ENCODE peak calls at places on chromosome 14, in seven cellular contexts. One of them, this sample, is unnamed.

GRCh38 chr14:97703006-97703760 is 906.0 kb downstream of the VRK1 start:
- DNase-seq in A549: no peak
- DNase-seq in HCT116: no peak
- DNase-seq in endothelial cell of umbilical vein: no peak
- DNase-seq in WTC11: no peak
- DNase-seq in GM12878: peak
- DNase-seq in SK-N-SH: no peak
- DNase-seq in this sample: no peak

GRCh38 chr14:96078687-96079016 is 39.5 kb downstream of the C14orf132 start:
- DNase-seq in A549: no peak
- DNase-seq in HCT116: no peak
- DNase-seq in endothelial cell of umbilical vein: no peak
- DNase-seq in WTC11: no peak
- DNase-seq in GM12878: no peak
- DNase-seq in SK-N-SH: no peak
- DNase-seq in this sample: no peak

GRCh38 chr14:79201545-79202247 is 1009.6 kb downstream of the DIO2 start:
- DNase-seq in A549: no peak
- DNase-seq in HCT116: no peak
- DNase-seq in endothelial cell of umbilical vein: peak
- DNase-seq in WTC11: no peak
- DNase-seq in GM12878: no peak
- DNase-seq in SK-N-SH: no peak
- DNase-seq in this sample: no peak

GRCh38 chr14:22560638-22561365 is 28.2 kb downstream of the DAD1 start:
- DNase-seq in A549: no peak
- DNase-seq in HCT116: no peak
- DNase-seq in endothelial cell of umbilical vein: no peak
- DNase-seq in WTC11: no peak
- DNase-seq in GM12878: no peak
- DNase-seq in SK-N-SH: no peak
- DNase-seq in this sample: peak

GRCh38 chr14:35480119-35480769 is 53.7 kb upstream of the INSM2 start:
- DNase-seq in A549: no peak
- DNase-seq in HCT116: no peak
- DNase-seq in endothelial cell of umbilical vein: no peak
- DNase-seq in WTC11: no peak
- DNase-seq in GM12878: peak
- DNase-seq in SK-N-SH: no peak
- DNase-seq in this sample: no peak

GRCh38 chr14:103138483-103139370 is 15.5 kb downstream of the TNFAIP2 start:
- DNase-seq in A549: no peak
- DNase-seq in HCT116: no peak
- DNase-seq in endothelial cell of umbilical vein: no peak
- DNase-seq in WTC11: peak
- DNase-seq in GM12878: no peak
- DNase-seq in SK-N-SH: no peak
- DNase-seq in this sample: no peak

GRCh38 chr14:86774916-86775315 is 1218.1 kb downstream of the GALC start:
- DNase-seq in A549: no peak
- DNase-seq in HCT116: no peak
- DNase-seq in endothelial cell of umbilical vein: no peak
- DNase-seq in WTC11: no peak
- DNase-seq in GM12878: no peak
- DNase-seq in SK-N-SH: no peak
- DNase-seq in this sample: no peak

GRCh38 chr14:86515195-86515594 is 985.3 kb downstream of the FLRT2 start:
- DNase-seq in A549: no peak
- DNase-seq in HCT116: no peak
- DNase-seq in endothelial cell of umbilical vein: no peak
- DNase-seq in WTC11: no peak
- DNase-seq in GM12878: no peak
- DNase-seq in SK-N-SH: no peak
- DNase-seq in this sample: no peak

GRCh38 chr14:54864526-54864925 is 38.1 kb downstream of the GCH1 start:
- DNase-seq in A549: no peak
- DNase-seq in HCT116: no peak
- DNase-seq in endothelial cell of umbilical vein: peak
- DNase-seq in WTC11: no peak
- DNase-seq in GM12878: no peak
- DNase-seq in SK-N-SH: no peak
- DNase-seq in this sample: no peak

GRCh38 chr14:56271988-56272387 is 153.8 kb downstream of the PELI2 start:
- DNase-seq in A549: no peak
- DNase-seq in HCT116: no peak
- DNase-seq in endothelial cell of umbilical vein: peak
- DNase-seq in WTC11: no peak
- DNase-seq in GM12878: no peak
- DNase-seq in SK-N-SH: no peak
- DNase-seq in this sample: no peak

GRCh38 chr14:48384786-48385185 is 709.4 kb upstream of the MDGA2 start:
- DNase-seq in A549: no peak
- DNase-seq in HCT116: no peak
- DNase-seq in endothelial cell of umbilical vein: no peak
- DNase-seq in WTC11: no peak
- DNase-seq in GM12878: no peak
- DNase-seq in SK-N-SH: no peak
- DNase-seq in this sample: no peak

GRCh38 chr14:37946819-37947218 is 260.9 kb upstream of the SSTR1 start:
- DNase-seq in A549: no peak
- DNase-seq in HCT116: no peak
- DNase-seq in endothelial cell of umbilical vein: no peak
- DNase-seq in WTC11: no peak
- DNase-seq in GM12878: no peak
- DNase-seq in SK-N-SH: no peak
- DNase-seq in this sample: no peak

GRCh38 chr14:88189040-88189839 is 133.8 kb downstream of the KCNK10 start:
- DNase-seq in A549: peak
- DNase-seq in HCT116: peak
- DNase-seq in endothelial cell of umbilical vein: peak
- DNase-seq in WTC11: peak
- DNase-seq in GM12878: peak
- DNase-seq in SK-N-SH: peak
- DNase-seq in this sample: peak

GRCh38 chr14:47207636-47208035 is 467.8 kb downstream of the MDGA2 start:
- DNase-seq in A549: peak
- DNase-seq in HCT116: no peak
- DNase-seq in endothelial cell of umbilical vein: peak
- DNase-seq in WTC11: no peak
- DNase-seq in GM12878: no peak
- DNase-seq in SK-N-SH: no peak
- DNase-seq in this sample: no peak
- TF ChIP-seq CTCF in A549: no peak
- TF ChIP-seq CTCF in HCT116: no peak
- TF ChIP-seq CTCF in endothelial cell of umbilical vein: peak
- TF ChIP-seq CTCF in WTC11: no peak
- TF ChIP-seq CTCF in GM12878: no peak
- TF ChIP-seq CTCF in SK-N-SH: peak
- TF ChIP-seq CTCF in this sample: no peak

GRCh38 chr14:77077040-77077439 is 21.0 kb upstream of the CIPC start:
- DNase-seq in A549: no peak
- DNase-seq in HCT116: no peak
- DNase-seq in endothelial cell of umbilical vein: no peak
- DNase-seq in WTC11: no peak
- DNase-seq in GM12878: no peak
- DNase-seq in SK-N-SH: no peak
- DNase-seq in this sample: no peak

GRCh38 chr14:77071938-77072388 is 26.1 kb upstream of the CIPC start:
- DNase-seq in A549: no peak
- DNase-seq in HCT116: peak
- DNase-seq in endothelial cell of umbilical vein: no peak
- DNase-seq in WTC11: no peak
- DNase-seq in GM12878: no peak
- DNase-seq in SK-N-SH: no peak
- DNase-seq in this sample: peak

GRCh38 chr14:77074969-77075368 is 23.1 kb upstream of the CIPC start:
- DNase-seq in A549: no peak
- DNase-seq in HCT116: no peak
- DNase-seq in endothelial cell of umbilical vein: no peak
- DNase-seq in WTC11: no peak
- DNase-seq in GM12878: no peak
- DNase-seq in SK-N-SH: no peak
- DNase-seq in this sample: no peak

DNA sequence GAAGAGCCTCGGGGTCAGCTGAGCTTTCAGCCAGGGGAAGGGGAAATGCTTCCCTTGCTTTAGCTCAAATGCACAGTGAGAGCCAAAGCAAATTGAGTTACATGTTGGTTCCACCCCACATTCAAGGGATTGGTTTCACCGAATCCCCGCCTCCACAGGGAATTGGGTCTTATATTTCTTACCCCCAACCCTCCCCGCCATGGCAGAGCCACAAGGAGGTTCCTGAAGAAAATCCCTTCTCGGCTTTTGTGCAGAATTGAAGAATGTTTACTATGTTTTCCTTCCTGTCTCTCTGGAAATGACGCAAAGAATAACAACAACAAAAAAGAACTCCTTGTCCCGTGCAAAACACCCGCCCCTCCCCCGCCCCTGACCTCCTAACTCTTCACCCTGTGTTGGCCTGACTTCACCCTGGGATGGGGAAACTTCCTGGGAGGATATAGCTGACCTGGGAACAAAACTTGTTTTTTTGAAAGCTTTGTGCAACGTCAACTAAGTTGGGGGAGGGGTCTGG is 21.9 kb upstream of the CIPC start:
- DNase-seq in A549: no peak
- DNase-seq in HCT116: no peak
- DNase-seq in endothelial cell of umbilical vein: peak
- DNase-seq in WTC11: no peak
- DNase-seq in GM12878: no peak
- DNase-seq in SK-N-SH: no peak
- DNase-seq in this sample: no peak
- TF ChIP-seq MAX in A549: no peak
- TF ChIP-seq MAX in HCT116: no peak
- TF ChIP-seq MAX in endothelial cell of umbilical vein: no peak
- TF ChIP-seq MAX in WTC11: no peak
- TF ChIP-seq MAX in GM12878: no peak
- TF ChIP-seq MAX in SK-N-SH: no peak
- TF ChIP-seq MAX in this sample: no peak

DNA sequence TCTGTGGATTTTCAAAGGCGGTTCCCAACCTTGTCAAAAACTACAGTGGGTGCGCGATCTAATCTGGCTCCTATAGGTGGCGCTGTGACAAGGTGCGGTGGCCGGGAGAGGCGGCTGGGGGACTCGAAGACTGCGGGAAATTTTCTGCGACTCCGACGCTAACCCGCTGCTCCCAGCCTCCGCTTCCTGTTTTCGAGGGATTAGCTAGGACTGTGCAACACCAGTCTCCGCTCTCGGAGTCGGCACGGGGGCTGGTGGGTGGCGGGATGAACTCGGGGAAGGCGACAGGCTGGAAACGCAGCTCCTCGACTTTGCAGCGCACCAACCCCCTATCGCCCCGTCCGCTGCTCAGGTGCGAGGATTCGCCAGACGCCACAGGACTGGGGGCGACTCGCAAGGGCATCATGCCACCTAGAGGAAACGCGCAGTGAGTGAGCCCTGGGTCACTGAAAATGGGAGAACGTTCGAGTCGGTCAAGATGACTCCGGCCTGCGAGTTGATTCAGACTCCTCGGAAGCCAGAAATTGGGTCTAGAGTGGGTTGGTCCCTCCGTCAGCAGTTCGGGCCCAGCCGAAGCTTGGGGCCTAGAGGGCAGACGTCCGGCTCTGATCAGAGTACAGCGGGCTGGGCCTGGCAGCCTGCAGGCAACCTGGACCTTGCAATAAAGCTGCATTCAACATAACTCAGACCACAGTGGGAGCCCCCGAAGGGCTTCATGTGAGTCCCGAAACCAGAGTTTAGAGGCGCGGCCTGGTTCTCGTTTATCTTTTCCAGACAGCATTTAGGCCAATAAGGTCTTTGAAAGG is 5.5 kb upstream of the PAX9 start:
- DNase-seq in A549: peak
- DNase-seq in HCT116: peak
- DNase-seq in endothelial cell of umbilical vein: no peak
- DNase-seq in WTC11: peak
- DNase-seq in GM12878: no peak
- DNase-seq in SK-N-SH: peak
- DNase-seq in this sample: peak
- TF ChIP-seq CTCF in A549: peak
- TF ChIP-seq CTCF in HCT116: peak
- TF ChIP-seq CTCF in endothelial cell of umbilical vein: peak
- TF ChIP-seq CTCF in WTC11: peak
- TF ChIP-seq CTCF in GM12878: peak
- TF ChIP-seq CTCF in SK-N-SH: peak
- TF ChIP-seq CTCF in this sample: peak

DNA sequence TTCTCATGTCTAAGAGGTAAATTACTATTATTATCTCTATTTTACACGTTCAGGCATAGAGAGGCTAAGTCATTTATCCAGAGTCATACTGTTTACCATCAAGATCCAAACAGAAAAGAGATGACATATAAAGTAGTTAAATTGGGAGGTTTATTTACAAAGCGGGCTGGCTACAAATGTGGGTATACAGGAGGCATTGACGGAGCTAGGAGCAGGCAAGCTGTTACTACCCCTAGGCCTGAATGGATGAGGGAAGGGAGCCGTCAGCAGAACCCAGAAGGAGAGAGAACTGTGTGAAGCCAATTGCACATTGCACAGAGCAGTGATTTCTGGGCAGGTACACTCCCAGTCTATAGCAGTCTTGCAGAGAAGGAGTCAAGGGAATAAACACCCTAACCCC is 39.8 kb downstream of the DACT1 start:
- DNase-seq in A549: no peak
- DNase-seq in HCT116: no peak
- DNase-seq in endothelial cell of umbilical vein: no peak
- DNase-seq in WTC11: no peak
- DNase-seq in GM12878: no peak
- DNase-seq in SK-N-SH: no peak
- DNase-seq in this sample: no peak
- TF ChIP-seq MAX in A549: no peak
- TF ChIP-seq MAX in HCT116: no peak
- TF ChIP-seq MAX in endothelial cell of umbilical vein: no peak
- TF ChIP-seq MAX in WTC11: no peak
- TF ChIP-seq MAX in GM12878: no peak
- TF ChIP-seq MAX in SK-N-SH: no peak
- TF ChIP-seq MAX in this sample: no peak

This sample was measured in NB4.